ENCODE peak calls at places on chromosome 3, in eight cellular contexts. R is MG63; M is stomach; W is CD8-positive, alpha-beta T cell; Q is foreskin fibroblast; H is endodermal cell; C is brain microvascular endothelial cell; E is lower lobe of right lung. L is an unnamed sample.

GRCh38 chr3:175255698-175256097 is 396.6 kb downstream of the NAALADL2 start:
- DNase-seq in R (peak), M (no peak), W (no peak), Q (peak), H (no peak), C (peak), E (no peak), L (no peak)

GRCh38 chr3:119831941-119832371 is 50.1 kb downstream of the NR1I2 start:
- DNase-seq in R (no peak), M (no peak), W (no peak), Q (peak), H (peak), C (peak), E (no peak), L (no peak)

GRCh38 chr3:196688349-196688748 is 23.7 kb downstream of the CEP19 start:
- DNase-seq in R (no peak), M (no peak), W (no peak), Q (peak), H (no peak), C (peak), E (peak), L (no peak)

GRCh38 chr3:186882881-186883685 is 40.6 kb downstream of the ADIPOQ start:
- DNase-seq in R (peak), M (no peak), W (no peak), Q (peak), H (no peak), C (peak), E (no peak), L (peak)

GRCh38 chr3:170007031-170007663 is 30.6 kb upstream of the GPR160 start:
- DNase-seq in R (peak), M (no peak), W (no peak), Q (peak), H (no peak), C (peak), E (peak), L (no peak)

GRCh38 chr3:46615976-46616375 is 3.7 kb downstream of the FAM240A start:
- DNase-seq in R (no peak), M (no peak), W (no peak), Q (no peak), H (peak), C (no peak), E (no peak), L (no peak)

GRCh38 chr3:147816770-147817169 is 407.6 kb downstream of the ZIC1 start:
- DNase-seq in R (peak), M (no peak), W (no peak), Q (peak), H (no peak), C (peak), E (no peak), L (no peak)

GRCh38 chr3:39383913-39384664 is 919 bp downstream of the SLC25A38 start:
- DNase-seq in R (peak), M (peak), W (peak), Q (peak), H (peak), C (peak), E (peak), L (peak)

GRCh38 chr3:122004123-122004522 is 17.9 kb downstream of the ILDR1 start:
- DNase-seq in R (no peak), M (no peak), W (no peak), Q (no peak), H (no peak), C (no peak), E (no peak), L (no peak)

GRCh38 chr3:49388416-49388815 is 23.4 kb downstream of the RHOA start:
- DNase-seq in R (no peak), M (no peak), W (no peak), Q (peak), H (no peak), C (no peak), E (no peak), L (no peak)

GRCh38 chr3:73927203-73927570 is 302.4 kb upstream of the PDZRN3 start:
- DNase-seq in R (no peak), M (no peak), W (no peak), Q (no peak), H (no peak), C (no peak), E (no peak), L (no peak)

GRCh38 chr3:73926360-73927202 is 301.8 kb upstream of the PDZRN3 start:
- DNase-seq in R (no peak), M (no peak), W (no peak), Q (no peak), H (peak), C (no peak), E (no peak), L (no peak)

GRCh38 chr3:73925045-73925444 is 300.3 kb upstream of the PDZRN3 start:
- DNase-seq in R (no peak), M (no peak), W (no peak), Q (peak), H (no peak), C (no peak), E (no peak), L (no peak)

DNA sequence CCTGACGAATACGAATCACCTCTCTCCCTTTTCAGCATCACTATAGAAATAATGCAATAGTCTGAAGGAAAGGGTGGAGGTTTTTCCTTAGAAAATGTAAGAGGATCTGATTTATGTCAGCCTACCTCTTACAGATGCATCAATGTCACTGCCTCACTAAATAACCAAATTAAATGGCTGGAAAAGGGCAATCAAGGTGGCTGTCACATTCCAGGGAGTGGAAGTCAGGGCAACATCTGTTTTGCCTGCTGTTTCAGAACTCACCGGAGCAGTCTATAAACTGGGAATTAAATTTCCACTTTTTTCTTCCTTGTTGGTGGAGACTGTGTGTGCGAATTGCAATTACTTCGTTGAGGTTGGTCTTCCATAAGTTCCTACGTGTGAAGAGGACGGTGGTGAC is 299.3 kb upstream of the PDZRN3 start:
- DNase-seq in R (no peak), M (no peak), W (no peak), Q (no peak), H (no peak), C (no peak), E (no peak), L (no peak)
- H3K4me3 ChIP-seq in R (no peak), M (no peak), W (no peak), Q (no peak), H (no peak), C (no peak), E (no peak), L (no peak)

GRCh38 chr3:115100806-115101205 is 46.3 kb downstream of the ZBTB20 start:
- DNase-seq in R (no peak), M (no peak), W (no peak), Q (peak), H (no peak), C (no peak), E (no peak), L (no peak)
- H3K4me3 ChIP-seq in R (peak), M (peak), W (peak), Q (peak), H (no peak), C (no peak), E (peak), L (no peak)

DNA sequence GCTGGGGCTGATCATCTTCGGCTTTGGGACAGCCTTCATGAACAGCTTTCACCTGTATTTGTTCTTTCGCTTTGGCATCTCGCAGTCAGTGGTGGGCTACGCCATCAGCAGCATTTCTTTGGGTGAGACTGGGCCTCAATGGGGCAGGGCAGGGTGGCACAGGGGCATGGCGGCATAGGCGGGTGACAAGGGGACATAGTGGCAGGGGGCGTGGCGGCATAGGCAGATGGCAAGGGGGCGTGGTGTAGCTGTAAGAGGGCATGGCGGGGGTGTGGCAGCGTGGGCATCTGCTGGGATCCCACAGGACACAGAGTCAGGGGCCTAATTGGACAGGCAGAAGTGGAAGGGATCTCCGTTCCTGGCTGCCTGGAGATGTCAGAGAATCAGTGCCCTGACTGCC is 25.5 kb downstream of the SLC22A14 start:
- DNase-seq in R (no peak), M (no peak), W (no peak), Q (no peak), H (no peak), C (no peak), E (no peak), L (no peak)
- H3K4me3 ChIP-seq in R (no peak), M (no peak), W (no peak), Q (no peak), H (no peak), C (no peak), E (no peak), L (no peak)

DNA sequence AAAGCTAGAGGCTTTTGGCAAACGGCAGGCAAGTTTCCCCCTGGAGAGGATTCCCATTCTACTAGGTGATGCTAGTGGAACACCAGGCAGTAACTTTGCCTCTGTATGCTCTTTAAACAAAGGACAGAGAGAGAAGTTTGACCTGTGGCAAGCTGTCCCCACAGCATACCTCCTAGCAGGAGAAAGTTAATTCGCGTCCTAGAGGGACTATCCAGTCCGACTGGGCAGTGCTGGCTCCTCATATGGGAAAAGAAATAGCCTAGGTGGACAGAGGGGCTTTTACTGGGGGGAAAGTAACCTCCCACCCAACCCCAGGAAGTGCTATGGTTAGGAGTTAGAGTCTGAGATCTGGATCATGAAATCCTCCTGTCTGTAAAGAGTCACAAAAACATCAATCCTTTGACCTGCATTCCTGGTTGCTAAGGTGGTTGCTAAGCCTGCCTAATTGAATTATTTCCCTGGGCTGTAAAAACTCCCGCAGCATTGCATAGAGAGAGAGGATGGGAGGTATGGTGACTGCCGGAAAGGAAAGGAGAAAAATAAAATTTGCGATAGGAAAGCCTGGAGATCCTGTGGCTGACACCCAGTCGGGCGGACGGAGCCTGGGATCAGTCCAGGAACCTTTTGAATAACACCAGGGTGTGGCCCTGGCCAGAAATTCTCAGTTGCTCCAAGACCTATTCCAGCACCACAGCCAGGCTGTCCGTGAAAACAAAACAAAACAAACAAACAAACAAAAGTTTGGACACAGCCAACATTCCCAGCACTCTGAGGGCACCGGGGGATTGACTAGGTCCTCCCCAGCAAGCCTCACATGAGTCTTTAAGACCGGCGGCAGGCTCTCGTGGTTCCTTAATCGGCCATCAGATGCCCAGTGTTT is 67.7 kb upstream of the ATP11B start:
- DNase-seq in R (peak), M (peak), W (no peak), Q (peak), H (peak), C (no peak), E (no peak), L (no peak)
- H3K4me3 ChIP-seq in R (no peak), M (no peak), W (no peak), Q (no peak), H (no peak), C (no peak), E (no peak), L (no peak)